ENCODE peak calls at places on chromosomes 12 and 14, in seven cellular contexts. R is ascending aorta, E is body of pancreas, J is astrocyte of the spinal cord, Z is AG04449, M is fibroblast of mammary gland, A is cardiac fibroblast. C is an unnamed sample.

GRCh38 chr12:109766251-109766778 is 52.7 kb downstream of the FAM222A start:
- DNase-seq in R (peak), E (no peak), J (no peak), Z (no peak), M (no peak), A (no peak), C (no peak)

GRCh38 chr14:92352158-92352985 is 29.4 kb downstream of the SLC24A4 start:
- DNase-seq in R (no peak), E (no peak), J (no peak), Z (no peak), M (peak), A (peak), C (peak)

GRCh38 chr14:34035177-34035933 is 84.5 kb upstream of the EGLN3 start:
- DNase-seq in R (no peak), E (no peak), J (no peak), Z (no peak), M (no peak), A (peak), C (no peak)

GRCh38 chr14:33848706-33849454 is 102.0 kb downstream of the EGLN3 start:
- DNase-seq in R (peak), E (peak), J (peak), Z (no peak), M (peak), A (peak), C (peak)

GRCh38 chr12:102480401-102480800 is at the start of gene IGF1:
- DNase-seq in R (no peak), E (no peak), J (peak), Z (no peak), M (peak), A (peak), C (peak)

GRCh38 chr14:32492482-32492881 is 163.4 kb downstream of the AKAP6 start:
- DNase-seq in R (no peak), E (no peak), J (no peak), Z (no peak), M (no peak), A (no peak), C (no peak)

GRCh38 chr12:21617030-21617429 is 12.4 kb upstream of the GYS2 start:
- DNase-seq in R (no peak), E (no peak), J (no peak), Z (no peak), M (no peak), A (no peak), C (no peak)

GRCh38 chr12:127548123-127548553 is 718.8 kb upstream of the TMEM132C start:
- DNase-seq in R (no peak), E (no peak), J (peak), Z (peak), M (peak), A (no peak), C (peak)

GRCh38 chr12:15220961-15221885 is at the start of gene RERG:
- DNase-seq in R (peak), E (peak), J (peak), Z (no peak), M (peak), A (peak), C (peak)

GRCh38 chr14:64049616-64050381 is 197.0 kb downstream of the SYNE2 start:
- DNase-seq in R (no peak), E (no peak), J (no peak), Z (no peak), M (no peak), A (no peak), C (no peak)

GRCh38 chr12:132489078-132489601 is 811 bp upstream of the FBRSL1 start:
- DNase-seq in R (no peak), E (no peak), J (no peak), Z (no peak), M (no peak), A (no peak), C (peak)

GRCh38 chr12:52137746-52138145 is 54.1 kb downstream of the KRT80 start:
- DNase-seq in R (no peak), E (no peak), J (no peak), Z (no peak), M (no peak), A (no peak), C (no peak)

GRCh38 chr14:35134329-35135123 is 12.2 kb downstream of the PRORP start:
- DNase-seq in R (no peak), E (no peak), J (no peak), Z (no peak), M (no peak), A (no peak), C (no peak)

GRCh38 chr14:52596320-52596719 is 43.7 kb downstream of the GPR137C start:
- DNase-seq in R (no peak), E (no peak), J (no peak), Z (no peak), M (no peak), A (no peak), C (no peak)

GRCh38 chr12:18183141-18183540 is 78.2 kb upstream of the PIK3C2G start:
- DNase-seq in R (no peak), E (no peak), J (no peak), Z (no peak), M (no peak), A (no peak), C (no peak)

GRCh38 chr12:91182664-91183455 is at the start of gene DCN:
- DNase-seq in R (no peak), E (no peak), J (peak), Z (peak), M (peak), A (peak), C (peak)

GRCh38 chr12:45914090-45914489 is 76.3 kb downstream of the SCAF11 start:
- DNase-seq in R (no peak), E (no peak), J (peak), Z (peak), M (peak), A (peak), C (peak)

GRCh38 chr14:102213470-102213869 is 73.8 kb downstream of the WDR20 start:
- DNase-seq in R (no peak), E (no peak), J (no peak), Z (no peak), M (no peak), A (no peak), C (no peak)

GRCh38 chr14:68165274-68165843 is 345.8 kb downstream of the RAD51B start:
- DNase-seq in R (no peak), E (no peak), J (no peak), Z (no peak), M (no peak), A (no peak), C (no peak)

GRCh38 chr14:99055816-99056215 is 216.2 kb downstream of the BCL11B start:
- DNase-seq in R (peak), E (no peak), J (no peak), Z (no peak), M (no peak), A (no peak), C (no peak)

GRCh38 chr12:93805736-93806141 is 128.6 kb downstream of the CRADD start:
- DNase-seq in R (no peak), E (no peak), J (peak), Z (no peak), M (no peak), A (no peak), C (no peak)

GRCh38 chr12:104358353-104359003 is 54.9 kb downstream of the EID3 start:
- DNase-seq in R (peak), E (peak), J (peak), Z (no peak), M (peak), A (peak), C (peak)

GRCh38 chr14:70018713-70019201 is 139.5 kb downstream of the SMOC1 start:
- DNase-seq in R (no peak), E (no peak), J (peak), Z (no peak), M (peak), A (peak), C (peak)
- H3K4me3 ChIP-seq in R (peak), E (no peak), J (no peak), Z (no peak), M (no peak), A (no peak), C (no peak)

DNA sequence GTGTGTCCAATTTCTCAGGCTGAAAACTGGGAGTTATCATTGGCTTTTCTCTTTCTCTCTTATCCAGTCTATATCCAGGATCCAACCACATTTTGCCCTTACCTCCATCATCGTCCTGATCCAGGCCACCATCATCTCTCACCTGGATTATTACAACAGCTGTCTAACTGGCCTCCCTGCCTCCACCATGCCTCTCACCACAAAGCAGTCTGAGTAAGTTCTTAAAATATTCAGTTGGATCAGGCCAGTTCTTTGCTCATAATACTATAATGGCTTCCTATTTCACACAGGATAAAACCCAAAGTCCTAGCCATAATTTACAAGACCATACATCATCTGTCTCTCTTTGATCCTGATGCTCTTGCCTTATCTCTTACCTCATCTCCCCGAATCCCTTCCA is 133.4 kb upstream of the RAP1B start:
- DNase-seq in R (no peak), E (no peak), J (peak), Z (no peak), M (peak), A (no peak), C (no peak)
- TF ChIP-seq CTCF in R (no peak), E (no peak), J (no peak), Z (no peak), M (no peak), A (no peak), C (no peak)

GRCh38 chr12:42587564-42588307 is 1.8 kb downstream of the PRICKLE1 start:
- DNase-seq in R (no peak), E (no peak), J (no peak), Z (no peak), M (no peak), A (no peak), C (peak)
- H3K4me3 ChIP-seq in R (peak), E (no peak), J (peak), Z (peak), M (peak), A (peak), C (peak)

GRCh38 chr12:49972122-49972521 is 625 bp upstream of the AQP6 start:
- DNase-seq in R (no peak), E (no peak), J (no peak), Z (no peak), M (no peak), A (no peak), C (no peak)

GRCh38 chr12:49969027-49969426 is 3.7 kb upstream of the AQP6 start:
- DNase-seq in R (no peak), E (no peak), J (no peak), Z (no peak), M (no peak), A (no peak), C (no peak)

GRCh38 chr12:49970030-49970429 is 2.7 kb upstream of the AQP6 start:
- DNase-seq in R (no peak), E (no peak), J (no peak), Z (no peak), M (no peak), A (no peak), C (no peak)

GRCh38 chr12:49971141-49971540 is 1.6 kb upstream of the AQP6 start:
- DNase-seq in R (no peak), E (no peak), J (no peak), Z (no peak), M (no peak), A (no peak), C (no peak)

GRCh38 chr12:49970658-49971057 is 2.1 kb upstream of the AQP6 start:
- DNase-seq in R (no peak), E (no peak), J (no peak), Z (no peak), M (no peak), A (no peak), C (no peak)
- TF ChIP-seq CTCF in R (no peak), E (no peak), J (no peak), Z (no peak), M (no peak), A (no peak), C (no peak)

DNA sequence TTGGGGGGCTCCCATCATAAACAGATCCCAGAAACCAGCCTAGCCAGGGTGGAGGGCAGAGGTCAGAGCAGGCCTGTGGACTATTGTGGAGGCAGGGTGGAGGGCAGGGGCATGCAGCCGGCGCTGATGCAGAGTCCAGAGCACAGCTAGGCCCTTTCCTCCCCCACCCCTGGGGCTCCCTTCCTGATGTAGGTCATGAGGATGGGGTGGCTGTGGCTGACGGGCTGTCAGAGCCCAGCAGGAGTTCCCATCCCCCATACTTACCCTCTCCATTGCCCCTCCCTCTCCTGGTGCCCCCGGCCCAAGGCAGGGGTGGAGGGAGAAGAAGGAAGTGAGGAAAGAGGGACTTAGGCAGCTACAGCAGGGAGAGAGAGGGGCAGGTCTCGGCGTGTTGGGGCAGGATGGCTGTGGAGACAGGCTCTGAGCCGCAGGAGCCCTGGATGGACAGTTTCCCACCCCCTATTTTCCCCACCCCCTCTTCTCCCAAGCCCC is 5.7 kb upstream of the ZNF385A start:
- DNase-seq in R (no peak), E (no peak), J (no peak), Z (no peak), M (no peak), A (no peak), C (no peak)
- H3K4me3 ChIP-seq in R (no peak), E (no peak), J (no peak), Z (no peak), M (no peak), A (no peak), C (no peak)

DNA sequence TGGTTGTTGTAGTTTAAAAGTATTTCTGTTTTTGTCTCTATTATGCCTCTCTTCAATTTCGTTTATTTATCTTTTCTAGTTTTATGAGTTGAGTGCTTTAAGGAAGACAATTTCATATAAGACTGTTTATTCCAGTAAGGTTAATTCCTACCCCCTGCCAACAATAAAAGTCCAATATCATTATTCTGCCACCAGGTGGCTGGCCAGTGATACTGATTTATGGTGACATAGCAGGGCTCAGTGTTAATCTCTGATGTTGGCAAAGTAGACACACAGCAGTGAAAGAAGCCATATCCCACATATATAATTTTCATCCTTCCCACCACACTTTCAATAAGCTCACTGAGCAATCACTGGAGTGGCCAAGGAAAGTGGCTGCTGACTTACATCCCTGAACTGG is 69.0 kb upstream of the BMP4 start:
- DNase-seq in R (no peak), E (no peak), J (peak), Z (no peak), M (peak), A (peak), C (peak)
- TF ChIP-seq CTCF in R (no peak), E (peak), J (peak), Z (peak), M (peak), A (peak), C (peak)

GRCh38 chr12:76766161-76766560 is 2.2 kb downstream of the ZDHHC17 start:
- DNase-seq in R (no peak), E (no peak), J (no peak), Z (no peak), M (no peak), A (no peak), C (no peak)

GRCh38 chr12:76765598-76765997 is 1.7 kb downstream of the ZDHHC17 start:
- DNase-seq in R (no peak), E (no peak), J (no peak), Z (no peak), M (no peak), A (no peak), C (peak)

GRCh38 chr12:76764856-76765255 is 941 bp downstream of the ZDHHC17 start:
- DNase-seq in R (no peak), E (no peak), J (peak), Z (no peak), M (peak), A (peak), C (peak)

GRCh38 chr12:76762556-76762955 is 1.4 kb upstream of the ZDHHC17 start:
- DNase-seq in R (no peak), E (no peak), J (no peak), Z (no peak), M (peak), A (no peak), C (no peak)

GRCh38 chr12:76763746-76764675 is at the start of gene ZDHHC17:
- DNase-seq in R (peak), E (peak), J (peak), Z (peak), M (peak), A (peak), C (peak)
- H3K4me3 ChIP-seq in R (peak), E (peak), J (peak), Z (peak), M (peak), A (peak), C (peak)

GRCh38 chr12:96401061-96401871 is 1.0 kb upstream of the CDK17 start:
- DNase-seq in R (no peak), E (peak), J (peak), Z (peak), M (peak), A (peak), C (peak)

GRCh38 chr12:96398422-96399080 is 1.7 kb downstream of the CDK17 start:
- DNase-seq in R (no peak), E (no peak), J (peak), Z (no peak), M (peak), A (peak), C (peak)

GRCh38 chr12:96399081-96399918 is 939 bp downstream of the CDK17 start:
- DNase-seq in R (peak), E (peak), J (peak), Z (no peak), M (peak), A (peak), C (peak)

GRCh38 chr12:96400631-96401060 is 407 bp upstream of the CDK17 start:
- DNase-seq in R (no peak), E (no peak), J (peak), Z (no peak), M (peak), A (no peak), C (peak)

DNA sequence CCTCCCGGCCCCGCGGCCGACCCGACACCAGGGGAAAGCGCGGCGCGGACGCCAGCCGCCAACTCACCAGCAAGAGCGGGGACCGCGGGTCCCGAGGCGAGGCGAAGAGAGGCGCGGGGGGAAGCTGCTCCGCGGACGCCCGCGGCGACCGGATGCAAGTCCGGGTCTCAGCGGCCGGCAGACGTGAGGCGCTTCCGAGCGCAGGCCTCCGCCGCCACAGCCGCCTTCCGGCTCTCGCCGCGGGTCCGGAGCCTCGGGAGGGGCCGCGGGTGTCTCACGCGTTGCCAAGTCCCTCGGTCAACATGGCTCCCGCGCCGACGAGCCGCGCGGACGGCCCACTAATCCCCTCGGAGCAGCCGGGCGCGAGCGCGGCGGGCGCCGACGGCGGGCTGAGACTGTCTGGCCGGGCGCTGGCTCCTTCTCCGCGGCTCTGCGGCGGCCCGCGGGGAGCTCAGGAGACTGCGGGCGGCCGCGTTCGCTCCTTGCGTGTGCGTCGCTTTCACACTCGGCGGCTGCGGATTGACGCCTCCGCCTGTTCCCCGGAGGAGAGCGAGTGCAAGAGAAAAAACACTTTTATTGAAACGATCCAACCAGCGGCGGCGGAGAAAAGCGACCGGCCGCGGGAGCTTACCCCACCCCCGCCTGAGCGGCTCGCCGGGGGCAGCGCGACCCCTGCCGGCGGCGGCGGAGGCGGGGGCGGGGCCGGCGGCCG is at the start of gene CDK17:
- DNase-seq in R (peak), E (peak), J (peak), Z (no peak), M (peak), A (peak), C (peak)
- TF ChIP-seq CTCF in R (peak), E (peak), J (peak), Z (peak), M (no peak), A (peak), C (peak)

C was measured in choroid plexus epithelial cell.